ENCODE peak calls at places on chromosomes 4 and X, in eight cellular contexts. One of them, this sample, is unnamed.

GRCh38 chrX:71081348-71082148 is 13.4 kb upstream of the SNX12 start:
- DNase-seq in CD8-positive, alpha-beta memory T cell: no peak
- DNase-seq in neuronal stem cell: no peak
- DNase-seq in tibial artery: no peak
- DNase-seq in effector memory CD4-positive, alpha-beta T cell: no peak
- DNase-seq in endothelial cell of umbilical vein: peak; percentile 45
- DNase-seq in tibial nerve: no peak
- DNase-seq in RWPE1: no peak
- DNase-seq in this sample: no peak

GRCh38 chr4:88522702-88523324 is 763 bp downstream of the PYURF start:
- DNase-seq in CD8-positive, alpha-beta memory T cell: peak; percentile 9
- DNase-seq in neuronal stem cell: peak; percentile 3
- DNase-seq in tibial artery: peak; percentile 55
- DNase-seq in effector memory CD4-positive, alpha-beta T cell: no peak
- DNase-seq in endothelial cell of umbilical vein: peak; percentile 54
- DNase-seq in tibial nerve: peak; percentile 9
- DNase-seq in RWPE1: no peak
- DNase-seq in this sample: no peak

GRCh38 chrX:37371578-37371981 is 22.4 kb downstream of the PRRG1 start:
- DNase-seq in CD8-positive, alpha-beta memory T cell: no peak
- DNase-seq in neuronal stem cell: no peak
- DNase-seq in tibial artery: no peak
- DNase-seq in effector memory CD4-positive, alpha-beta T cell: no peak
- DNase-seq in endothelial cell of umbilical vein: no peak
- DNase-seq in tibial nerve: no peak
- DNase-seq in RWPE1: no peak
- DNase-seq in this sample: no peak

GRCh38 chr4:42904986-42905385 is 12.5 kb downstream of the GRXCR1 start:
- DNase-seq in CD8-positive, alpha-beta memory T cell: no peak
- DNase-seq in neuronal stem cell: no peak
- DNase-seq in tibial artery: no peak
- DNase-seq in effector memory CD4-positive, alpha-beta T cell: no peak
- DNase-seq in endothelial cell of umbilical vein: no peak
- DNase-seq in tibial nerve: no peak
- DNase-seq in RWPE1: no peak
- DNase-seq in this sample: no peak

GRCh38 chrX:152640039-152640818 is 2.5 kb downstream of the GABRQ start:
- DNase-seq in CD8-positive, alpha-beta memory T cell: no peak
- DNase-seq in neuronal stem cell: no peak
- DNase-seq in tibial artery: no peak
- DNase-seq in effector memory CD4-positive, alpha-beta T cell: no peak
- DNase-seq in endothelial cell of umbilical vein: no peak
- DNase-seq in tibial nerve: no peak
- DNase-seq in RWPE1: peak; percentile 33
- DNase-seq in this sample: no peak

GRCh38 chr4:122898370-122899150 is 23.8 kb downstream of the NUDT6 start:
- DNase-seq in CD8-positive, alpha-beta memory T cell: no peak
- DNase-seq in neuronal stem cell: no peak
- DNase-seq in tibial artery: peak; percentile 58
- DNase-seq in effector memory CD4-positive, alpha-beta T cell: no peak
- DNase-seq in endothelial cell of umbilical vein: peak; percentile 90
- DNase-seq in tibial nerve: peak; percentile 36
- DNase-seq in RWPE1: peak; percentile 74
- DNase-seq in this sample: no peak

GRCh38 chrX:130443883-130444282 is 42.1 kb downstream of the RBMX2 start:
- DNase-seq in CD8-positive, alpha-beta memory T cell: no peak
- DNase-seq in neuronal stem cell: no peak
- DNase-seq in tibial artery: no peak
- DNase-seq in effector memory CD4-positive, alpha-beta T cell: no peak
- DNase-seq in endothelial cell of umbilical vein: no peak
- DNase-seq in tibial nerve: no peak
- DNase-seq in RWPE1: no peak
- DNase-seq in this sample: no peak

GRCh38 chr4:110953898-110954297 is 331.0 kb upstream of the PITX2 start:
- DNase-seq in CD8-positive, alpha-beta memory T cell: no peak
- DNase-seq in neuronal stem cell: no peak
- DNase-seq in tibial artery: no peak
- DNase-seq in effector memory CD4-positive, alpha-beta T cell: no peak
- DNase-seq in endothelial cell of umbilical vein: no peak
- DNase-seq in tibial nerve: no peak
- DNase-seq in RWPE1: no peak
- DNase-seq in this sample: no peak

GRCh38 chr4:24488399-24489164 is 95.8 kb downstream of the DHX15 start:
- DNase-seq in CD8-positive, alpha-beta memory T cell: no peak
- DNase-seq in neuronal stem cell: peak; percentile 64
- DNase-seq in tibial artery: peak; percentile 76
- DNase-seq in effector memory CD4-positive, alpha-beta T cell: no peak
- DNase-seq in endothelial cell of umbilical vein: peak; percentile 67
- DNase-seq in tibial nerve: peak; percentile 90
- DNase-seq in RWPE1: peak; percentile 70
- DNase-seq in this sample: peak; percentile 31

GRCh38 chr4:5710962-5711478 is at the start of gene EVC:
- DNase-seq in CD8-positive, alpha-beta memory T cell: no peak
- DNase-seq in neuronal stem cell: peak; percentile 58
- DNase-seq in tibial artery: peak; percentile 81
- DNase-seq in effector memory CD4-positive, alpha-beta T cell: peak; percentile 8
- DNase-seq in endothelial cell of umbilical vein: peak; percentile 67
- DNase-seq in tibial nerve: peak; percentile 67
- DNase-seq in RWPE1: peak; percentile 70
- DNase-seq in this sample: no peak

GRCh38 chrX:55778322-55778721 is 60.8 kb downstream of the RRAGB start:
- DNase-seq in CD8-positive, alpha-beta memory T cell: no peak
- DNase-seq in neuronal stem cell: no peak
- DNase-seq in tibial artery: no peak
- DNase-seq in effector memory CD4-positive, alpha-beta T cell: no peak
- DNase-seq in endothelial cell of umbilical vein: no peak
- DNase-seq in tibial nerve: no peak
- DNase-seq in RWPE1: no peak
- DNase-seq in this sample: no peak

GRCh38 chr4:113617195-113617594 is 144.3 kb downstream of the CAMK2D start:
- DNase-seq in CD8-positive, alpha-beta memory T cell: no peak
- DNase-seq in neuronal stem cell: no peak
- DNase-seq in tibial artery: no peak
- DNase-seq in effector memory CD4-positive, alpha-beta T cell: no peak
- DNase-seq in endothelial cell of umbilical vein: no peak
- DNase-seq in tibial nerve: no peak
- DNase-seq in RWPE1: no peak
- DNase-seq in this sample: no peak

GRCh38 chr4:88503344-88503743 is 20.2 kb downstream of the PYURF start:
- DNase-seq in CD8-positive, alpha-beta memory T cell: no peak
- DNase-seq in neuronal stem cell: no peak
- DNase-seq in tibial artery: no peak
- DNase-seq in effector memory CD4-positive, alpha-beta T cell: no peak
- DNase-seq in endothelial cell of umbilical vein: no peak
- DNase-seq in tibial nerve: no peak
- DNase-seq in RWPE1: no peak
- DNase-seq in this sample: no peak

GRCh38 chrX:13864264-13864663 is 47.4 kb upstream of the GPM6B start:
- DNase-seq in CD8-positive, alpha-beta memory T cell: no peak
- DNase-seq in neuronal stem cell: no peak
- DNase-seq in tibial artery: no peak
- DNase-seq in effector memory CD4-positive, alpha-beta T cell: no peak
- DNase-seq in endothelial cell of umbilical vein: no peak
- DNase-seq in tibial nerve: no peak
- DNase-seq in RWPE1: no peak
- DNase-seq in this sample: peak; percentile 2

DNA sequence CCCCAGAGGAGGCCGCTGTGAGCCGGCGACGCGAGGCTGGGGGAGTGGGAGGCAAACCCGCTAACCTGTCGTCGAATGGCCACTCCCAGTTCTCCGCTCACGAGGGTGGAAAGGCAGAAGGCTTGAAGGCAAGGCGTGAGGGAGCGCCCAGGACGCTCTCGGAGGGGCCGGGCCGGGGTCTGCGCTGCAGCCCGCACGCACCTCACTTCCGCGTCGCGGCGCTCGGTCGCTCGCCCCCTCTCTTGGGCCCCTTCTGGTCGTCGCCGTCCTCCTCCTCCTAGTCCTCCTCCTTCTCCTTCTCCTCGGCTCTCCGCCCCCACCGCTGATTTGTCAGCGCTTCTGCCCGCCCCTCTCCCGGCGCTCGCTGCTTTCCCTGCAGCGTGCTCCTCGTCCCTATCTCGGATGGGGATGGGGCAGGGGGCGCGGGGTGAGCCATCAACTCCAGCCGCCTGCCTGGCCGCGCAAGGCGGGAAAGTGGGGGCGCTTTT is at the start of gene SNCA:
- DNase-seq in CD8-positive, alpha-beta memory T cell: no peak
- DNase-seq in neuronal stem cell: no peak
- DNase-seq in tibial artery: peak; percentile 44
- DNase-seq in effector memory CD4-positive, alpha-beta T cell: no peak
- DNase-seq in endothelial cell of umbilical vein: peak; percentile 89
- DNase-seq in tibial nerve: peak; percentile 37
- DNase-seq in RWPE1: peak; percentile 73
- DNase-seq in this sample: peak; percentile 89
- H3K27ac ChIP-seq in CD8-positive, alpha-beta memory T cell: no peak within 1 kb of the TSS
- H3K27ac ChIP-seq in neuronal stem cell: peak within 1 kb of the TSS; percentile 75
- H3K27ac ChIP-seq in tibial artery: no peak within 1 kb of the TSS
- H3K27ac ChIP-seq in effector memory CD4-positive, alpha-beta T cell: no peak within 1 kb of the TSS
- H3K27ac ChIP-seq in endothelial cell of umbilical vein: peak within 1 kb of the TSS; percentile 62
- H3K27ac ChIP-seq in tibial nerve: peak within 1 kb of the TSS; percentile 90
- H3K27ac ChIP-seq in RWPE1: peak within 1 kb of the TSS; percentile 81
- H3K27ac ChIP-seq in this sample: peak within 1 kb of the TSS; percentile 88

GRCh38 chr4:106914223-106914622 is 121.9 kb downstream of the DKK2 start:
- DNase-seq in CD8-positive, alpha-beta memory T cell: no peak
- DNase-seq in neuronal stem cell: no peak
- DNase-seq in tibial artery: no peak
- DNase-seq in effector memory CD4-positive, alpha-beta T cell: no peak
- DNase-seq in endothelial cell of umbilical vein: no peak
- DNase-seq in tibial nerve: no peak
- DNase-seq in RWPE1: no peak
- DNase-seq in this sample: no peak

DNA sequence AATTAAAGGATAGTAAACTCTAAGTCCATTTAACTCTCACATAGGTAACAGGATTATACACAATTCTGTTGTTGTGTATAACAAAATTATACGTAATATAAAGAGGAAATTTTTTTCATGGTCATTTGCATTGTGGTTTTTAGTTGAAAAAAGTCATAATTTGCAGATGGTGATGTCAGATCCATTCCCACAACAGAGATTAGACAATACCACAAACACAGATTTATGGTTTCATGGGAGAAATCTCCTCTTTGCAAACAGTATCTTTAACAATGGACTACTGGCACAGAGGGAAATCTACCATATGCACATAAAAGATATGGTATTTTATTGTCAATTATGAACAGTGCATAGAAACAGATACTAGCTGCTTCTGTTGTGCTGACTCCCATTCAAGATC is 126.3 kb downstream of the DKK2 start:
- DNase-seq in CD8-positive, alpha-beta memory T cell: no peak
- DNase-seq in neuronal stem cell: no peak
- DNase-seq in tibial artery: no peak
- DNase-seq in effector memory CD4-positive, alpha-beta T cell: no peak
- DNase-seq in endothelial cell of umbilical vein: no peak
- DNase-seq in tibial nerve: no peak
- DNase-seq in RWPE1: no peak
- DNase-seq in this sample: no peak
- H3K27ac ChIP-seq in CD8-positive, alpha-beta memory T cell: no peak overlapping the region
- H3K27ac ChIP-seq in neuronal stem cell: no peak overlapping the region
- H3K27ac ChIP-seq in tibial artery: no peak overlapping the region
- H3K27ac ChIP-seq in effector memory CD4-positive, alpha-beta T cell: no peak overlapping the region
- H3K27ac ChIP-seq in endothelial cell of umbilical vein: no peak overlapping the region
- H3K27ac ChIP-seq in tibial nerve: no peak overlapping the region
- H3K27ac ChIP-seq in RWPE1: no peak overlapping the region
- H3K27ac ChIP-seq in this sample: no peak overlapping the region

DNA sequence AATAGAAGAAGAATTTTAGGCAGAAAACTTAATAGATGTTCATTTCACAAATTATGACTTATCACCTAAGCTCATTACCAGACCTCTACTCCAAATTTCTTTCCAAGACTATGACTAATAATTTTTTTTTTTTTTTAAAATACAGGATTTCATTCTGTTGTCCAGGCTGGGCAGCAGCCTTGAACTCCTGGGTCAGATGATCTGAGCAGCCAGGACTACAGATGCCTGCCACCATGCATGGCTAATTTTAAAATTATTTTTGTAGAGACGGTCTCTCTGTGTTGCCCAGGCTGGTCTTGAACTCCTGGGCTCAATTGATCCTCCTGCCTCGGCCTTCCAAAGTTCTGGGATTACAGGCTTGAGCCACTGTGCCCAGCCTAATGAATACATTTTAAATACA is 119.2 kb downstream of the ARHGAP10 start:
- DNase-seq in CD8-positive, alpha-beta memory T cell: no peak
- DNase-seq in neuronal stem cell: no peak
- DNase-seq in tibial artery: no peak
- DNase-seq in effector memory CD4-positive, alpha-beta T cell: no peak
- DNase-seq in endothelial cell of umbilical vein: no peak
- DNase-seq in tibial nerve: no peak
- DNase-seq in RWPE1: no peak
- DNase-seq in this sample: no peak
- H3K27ac ChIP-seq in CD8-positive, alpha-beta memory T cell: no peak overlapping the region
- H3K27ac ChIP-seq in neuronal stem cell: no peak overlapping the region
- H3K27ac ChIP-seq in tibial artery: no peak overlapping the region
- H3K27ac ChIP-seq in effector memory CD4-positive, alpha-beta T cell: no peak overlapping the region
- H3K27ac ChIP-seq in endothelial cell of umbilical vein: no peak overlapping the region
- H3K27ac ChIP-seq in tibial nerve: no peak overlapping the region
- H3K27ac ChIP-seq in RWPE1: no peak overlapping the region
- H3K27ac ChIP-seq in this sample: no peak overlapping the region

GRCh38 chrX:150224676-150225075 is 138.4 kb upstream of the MAMLD1 start:
- DNase-seq in CD8-positive, alpha-beta memory T cell: no peak
- DNase-seq in neuronal stem cell: no peak
- DNase-seq in tibial artery: no peak
- DNase-seq in effector memory CD4-positive, alpha-beta T cell: no peak
- DNase-seq in endothelial cell of umbilical vein: no peak
- DNase-seq in tibial nerve: no peak
- DNase-seq in RWPE1: no peak
- DNase-seq in this sample: no peak

GRCh38 chrX:150226223-150226965 is 136.7 kb upstream of the MAMLD1 start:
- DNase-seq in CD8-positive, alpha-beta memory T cell: no peak
- DNase-seq in neuronal stem cell: no peak
- DNase-seq in tibial artery: no peak
- DNase-seq in effector memory CD4-positive, alpha-beta T cell: no peak
- DNase-seq in endothelial cell of umbilical vein: no peak
- DNase-seq in tibial nerve: no peak
- DNase-seq in RWPE1: no peak
- DNase-seq in this sample: no peak

GRCh38 chrX:150223176-150224015 is 139.7 kb upstream of the MAMLD1 start:
- DNase-seq in CD8-positive, alpha-beta memory T cell: no peak
- DNase-seq in neuronal stem cell: no peak
- DNase-seq in tibial artery: no peak
- DNase-seq in effector memory CD4-positive, alpha-beta T cell: no peak
- DNase-seq in endothelial cell of umbilical vein: no peak
- DNase-seq in tibial nerve: no peak
- DNase-seq in RWPE1: no peak
- DNase-seq in this sample: no peak

GRCh38 chrX:150225756-150226155 is 137.4 kb upstream of the MAMLD1 start:
- DNase-seq in CD8-positive, alpha-beta memory T cell: no peak
- DNase-seq in neuronal stem cell: no peak
- DNase-seq in tibial artery: no peak
- DNase-seq in effector memory CD4-positive, alpha-beta T cell: no peak
- DNase-seq in endothelial cell of umbilical vein: no peak
- DNase-seq in tibial nerve: no peak
- DNase-seq in RWPE1: no peak
- DNase-seq in this sample: no peak

DNA sequence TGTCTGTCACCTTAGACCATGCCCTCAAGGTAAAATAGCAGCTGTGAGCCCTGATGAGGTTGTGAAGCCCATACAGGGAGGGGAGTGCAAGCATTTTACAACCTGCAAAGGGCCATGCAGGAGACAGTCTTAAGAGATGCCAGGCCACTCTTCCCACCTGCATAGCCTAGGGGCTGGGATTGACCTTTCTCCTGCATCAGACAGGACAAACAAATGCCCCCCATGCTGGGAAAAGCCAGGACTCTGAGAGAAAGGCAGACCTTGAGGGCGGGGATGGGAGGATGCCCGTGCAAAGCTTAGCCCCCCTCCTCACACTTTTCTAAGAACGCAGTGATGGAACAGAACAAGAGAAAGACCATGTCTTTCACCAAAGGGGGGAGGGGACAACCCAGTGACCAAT is 137.9 kb upstream of the MAMLD1 start:
- DNase-seq in CD8-positive, alpha-beta memory T cell: no peak
- DNase-seq in neuronal stem cell: no peak
- DNase-seq in tibial artery: no peak
- DNase-seq in effector memory CD4-positive, alpha-beta T cell: no peak
- DNase-seq in endothelial cell of umbilical vein: no peak
- DNase-seq in tibial nerve: no peak
- DNase-seq in RWPE1: no peak
- DNase-seq in this sample: no peak
- H3K27ac ChIP-seq in CD8-positive, alpha-beta memory T cell: no peak overlapping the region
- H3K27ac ChIP-seq in neuronal stem cell: no peak overlapping the region
- H3K27ac ChIP-seq in tibial artery: no peak overlapping the region
- H3K27ac ChIP-seq in effector memory CD4-positive, alpha-beta T cell: no peak overlapping the region
- H3K27ac ChIP-seq in endothelial cell of umbilical vein: no peak overlapping the region
- H3K27ac ChIP-seq in tibial nerve: no peak overlapping the region
- H3K27ac ChIP-seq in RWPE1: no peak overlapping the region
- H3K27ac ChIP-seq in this sample: no peak overlapping the region